ENCODE peak calls at places on chromosomes 11 and 22, in nine cellular contexts. A is ovary; T is Calu3; E is HCT116; K is choroid plexus epithelial cell; L is neural crest cell; H is CD4-positive, alpha-beta T cell; U is HFF-Myc; Y is IMR-90. C is an unnamed sample.

GRCh38 chr11:117843666-117844484 is 19.3 kb upstream of the FXYD2 start:
- DNase-seq in K (peak; percentile 80), H (peak; percentile 67), L (peak; percentile 85), E (peak; percentile 54), A (peak; percentile 88), T (peak; percentile 76), Y (peak; percentile 59), U (no peak), C (no peak)

GRCh38 chr11:32439488-32440210 is 4.3 kb upstream of the WT1 start:
- DNase-seq in U (no peak), L (peak; percentile 3), A (peak; percentile 38), K (no peak), E (no peak), H (no peak), Y (no peak), T (no peak), C (no peak)

GRCh38 chr22:18070556-18071306 is 7.1 kb upstream of the PEX26 start:
- DNase-seq in H (no peak), T (no peak), K (no peak), Y (no peak), E (no peak), A (no peak), L (no peak), U (no peak), C (no peak)

GRCh38 chr11:67534070-67534679 is 10.9 kb upstream of the CABP2 start:
- DNase-seq in H (no peak), T (no peak), L (no peak), Y (no peak), U (no peak), K (no peak), A (no peak), E (peak; percentile 21), C (no peak)

GRCh38 chr11:128690746-128691091 is 3.2 kb upstream of the FLI1 start:
- DNase-seq in A (no peak), L (no peak), U (no peak), K (no peak), Y (no peak), E (no peak), T (no peak), H (no peak), C (no peak)

GRCh38 chr11:64314146-64314804 is 3.1 kb downstream of the TRMT112 start:
- DNase-seq in A (no peak), L (no peak), H (no peak), E (no peak), U (no peak), T (no peak), Y (no peak), K (no peak), C (no peak)

GRCh38 chr22:19889951-19890350 is 35.3 kb upstream of the GNB1L start:
- DNase-seq in A (no peak), E (no peak), Y (no peak), U (no peak), K (no peak), L (no peak), T (no peak), H (peak; percentile 39), C (no peak)

GRCh38 chr11:118909619-118910308 is 16.0 kb downstream of the BCL9L start:
- DNase-seq in U (no peak), Y (no peak), L (no peak), A (peak; percentile 59), T (no peak), H (peak; percentile 9), E (no peak), K (no peak), C (no peak)

GRCh38 chr11:115848080-115848479 is 343.9 kb upstream of the CADM1 start:
- DNase-seq in E (no peak), T (no peak), U (no peak), Y (no peak), A (no peak), L (no peak), K (no peak), H (no peak), C (no peak)

GRCh38 chr22:20430101-20430640 is 7.5 kb downstream of the SCARF2 start:
- DNase-seq in L (no peak), T (no peak), Y (no peak), H (no peak), U (no peak), A (no peak), E (no peak), K (no peak), C (peak; percentile 10)

GRCh38 chr11:17745032-17745772 is 10.6 kb downstream of the KCNC1 start:
- DNase-seq in H (no peak), U (no peak), Y (no peak), L (no peak), K (no peak), A (no peak), T (no peak), E (no peak), C (no peak)

GRCh38 chr22:19955241-19956128 is 13.9 kb upstream of the TXNRD2 start:
- DNase-seq in K (no peak), E (no peak), T (no peak), A (no peak), L (no peak), U (no peak), H (no peak), Y (no peak), C (peak; percentile 12)

GRCh38 chr22:45150139-45150538 is 13.6 kb upstream of the NUP50 start:
- DNase-seq in Y (no peak), E (no peak), H (no peak), K (no peak), A (no peak), L (no peak), T (no peak), U (no peak), C (no peak)

GRCh38 chr11:43269229-43269928 is 42.4 kb upstream of the API5 start:
- DNase-seq in U (no peak), A (no peak), E (no peak), H (no peak), L (no peak), Y (no peak), K (no peak), T (no peak), C (no peak)

GRCh38 chr11:131579932-131580387 is 209.5 kb downstream of the NTM start:
- DNase-seq in L (peak; percentile 47), T (no peak), A (no peak), Y (peak; percentile 40), E (no peak), U (no peak), K (peak; percentile 61), H (no peak), C (no peak)

GRCh38 chr22:24190159-24190540 is 8.9 kb downstream of the SUSD2 start:
- DNase-seq in A (peak; percentile 35), L (no peak), K (no peak), U (no peak), T (no peak), H (no peak), E (no peak), Y (no peak), C (no peak)

GRCh38 chr22:33361581-33361980 is 303.4 kb upstream of the SYN3 start:
- DNase-seq in T (no peak), E (no peak), U (no peak), A (no peak), K (peak; percentile 48), Y (peak; percentile 39), L (no peak), H (no peak), C (no peak)

GRCh38 chr11:67367014-67367835 is 6.2 kb downstream of the CLCF1 start:
- DNase-seq in A (peak; percentile 70), K (no peak), T (no peak), H (no peak), U (no peak), Y (no peak), E (no peak), L (no peak), C (no peak)

GRCh38 chr11:78753297-78753696 is 178.6 kb upstream of the NARS2 start:
- DNase-seq in Y (peak; percentile 54), E (no peak), L (no peak), K (no peak), T (no peak), A (no peak), H (no peak), U (no peak), C (no peak)

GRCh38 chr22:22348127-22348814 is 103.7 kb downstream of the VPREB1 start:
- DNase-seq in A (no peak), U (no peak), K (peak; percentile 10), H (no peak), T (peak; percentile 49), Y (no peak), L (peak; percentile 31), E (peak; percentile 26), C (no peak)

GRCh38 chr22:39943366-39943765 is 16.8 kb upstream of the TMA7B start:
- DNase-seq in K (no peak), H (no peak), L (no peak), T (no peak), U (no peak), Y (no peak), E (no peak), A (no peak), C (no peak)

GRCh38 chr11:78647266-78647915 is 72.7 kb upstream of the NARS2 start:
- DNase-seq in U (no peak), H (no peak), L (no peak), K (no peak), Y (no peak), E (no peak), T (no peak), A (no peak), C (no peak)

GRCh38 chr11:117502285-117502856 is 174.7 kb downstream of the CEP164 start:
- DNase-seq in L (no peak), T (no peak), Y (no peak), E (no peak), H (no peak), K (no peak), A (no peak), U (no peak), C (no peak)

GRCh38 chr11:44466531-44467179 is 98.8 kb upstream of the CD82 start:
- DNase-seq in U (no peak), L (no peak), K (no peak), E (no peak), H (no peak), Y (no peak), T (no peak), A (no peak), C (no peak)
- TF ChIP-seq CTCF in U (no peak), L (no peak), K (no peak), E (no peak), H (no peak), Y (no peak), T (no peak), A (no peak), C (no peak)

GRCh38 chr11:126573325-126574076 is 218.0 kb downstream of the ST3GAL4 start:
- DNase-seq in E (no peak), Y (no peak), L (peak; percentile 20), H (no peak), K (peak; percentile 4), A (no peak), U (no peak), T (no peak), C (no peak)
- TF ChIP-seq CTCF in E (peak; percentile 22), Y (peak; percentile 29), L (no peak), H (no peak), K (peak; percentile 34), A (no peak), U (peak; percentile 28), T (no peak), C (peak; percentile 12)

GRCh38 chr11:7694953-7695271 is 11.4 kb downstream of the OVCH2 start:
- DNase-seq in L (no peak), E (no peak), T (no peak), A (no peak), K (no peak), U (no peak), H (no peak), Y (no peak), C (no peak)
- TF ChIP-seq CTCF in L (no peak), E (no peak), T (no peak), A (no peak), K (no peak), U (no peak), H (no peak), Y (no peak), C (no peak)

GRCh38 chr11:124071622-124071948 is 30.5 kb upstream of the OR10G7 start:
- DNase-seq in E (no peak), H (no peak), U (no peak), Y (no peak), L (no peak), T (no peak), K (no peak), A (no peak), C (no peak)
- TF ChIP-seq CTCF in E (no peak), H (peak; percentile 59), U (no peak), Y (no peak), L (no peak), T (no peak), K (no peak), A (no peak), C (no peak)

C was measured in D721Med.